ENCODE peak calls at places on chromosomes 1 and 21, in eight cellular contexts. P is brain microvascular endothelial cell, Y is thoracic aorta, K is HL-60, C is cardiac muscle cell, E is AG04450, N is dorsolateral prefrontal cortex, G is upper lobe of right lung. J is an unnamed sample.

GRCh38 chr1:111417755-111418154 is 9.8 kb downstream of the OVGP1 start:
- DNase-seq in C (no peak), E (peak; percentile 50), G (no peak), N (no peak), K (no peak), Y (no peak), P (no peak), J (no peak)

GRCh38 chr1:45325816-45326506 is 734 bp upstream of the HPDL start:
- DNase-seq in P (no peak), E (no peak), K (no peak), C (no peak), Y (no peak), G (no peak), N (no peak), J (no peak)

GRCh38 chr1:182890927-182891610 is 51.9 kb downstream of the DHX9 start:
- DNase-seq in K (no peak), N (no peak), P (no peak), C (no peak), E (no peak), Y (no peak), G (no peak), J (no peak)

GRCh38 chr1:4093856-4094565 is 193.9 kb upstream of the C1orf174 start:
- DNase-seq in P (no peak), N (no peak), Y (no peak), E (no peak), G (peak; percentile 20), C (no peak), K (no peak), J (no peak)

GRCh38 chr1:16631248-16632043 is 18.1 kb upstream of the NBPF1 start:
- DNase-seq in E (no peak), K (no peak), G (peak; percentile 73), N (peak; percentile 23), P (no peak), Y (no peak), C (no peak), J (no peak)

GRCh38 chr1:17351598-17352324 is 20.2 kb upstream of the PADI6 start:
- DNase-seq in K (no peak), Y (no peak), E (no peak), P (no peak), G (no peak), C (no peak), N (no peak), J (no peak)

GRCh38 chr1:26529655-26530539 is at the start of gene RPS6KA1:
- DNase-seq in Y (no peak), P (no peak), E (no peak), K (no peak), G (peak; percentile 89), C (peak; percentile 90), N (peak; percentile 57), J (peak; percentile 71)

GRCh38 chr1:208951908-208952307 is 631.6 kb upstream of the CAMK1G start:
- DNase-seq in Y (no peak), P (no peak), C (no peak), N (no peak), E (no peak), G (no peak), K (no peak), J (no peak)

GRCh38 chr1:225767591-225768540 is 9.8 kb upstream of the SRP9 start:
- DNase-seq in Y (no peak), P (no peak), N (no peak), G (peak; percentile 80), K (no peak), C (no peak), E (peak; percentile 51), J (peak; percentile 33)

GRCh38 chr1:216742625-216743024 is 19.4 kb upstream of the ESRRG start:
- DNase-seq in G (no peak), Y (no peak), N (no peak), C (no peak), K (no peak), E (no peak), P (no peak), J (no peak)

GRCh38 chr1:63262148-63262770 is 60.1 kb upstream of the FOXD3 start:
- DNase-seq in N (no peak), G (no peak), K (no peak), Y (no peak), P (no peak), C (no peak), E (no peak), J (no peak)

GRCh38 chr21:25385912-25386474 is 221.3 kb downstream of the MRPL39 start:
- DNase-seq in K (no peak), N (no peak), E (peak; percentile 47), C (peak; percentile 79), G (no peak), Y (no peak), P (no peak), J (peak; percentile 59)

GRCh38 chr21:28636988-28637691 is 355.5 kb downstream of the LTN1 start:
- DNase-seq in C (no peak), E (peak; percentile 65), N (no peak), Y (no peak), P (peak; percentile 93), G (no peak), K (no peak), J (no peak)

GRCh38 chr21:34670962-34671348 is 2.2 kb downstream of the CLIC6 start:
- DNase-seq in Y (no peak), P (no peak), N (no peak), C (no peak), G (no peak), K (no peak), E (no peak), J (no peak)
- TF ChIP-seq CTCF in Y (no peak), P (no peak), N (no peak), C (no peak), G (no peak), K (no peak), E (peak; percentile 4), J (no peak)

DNA sequence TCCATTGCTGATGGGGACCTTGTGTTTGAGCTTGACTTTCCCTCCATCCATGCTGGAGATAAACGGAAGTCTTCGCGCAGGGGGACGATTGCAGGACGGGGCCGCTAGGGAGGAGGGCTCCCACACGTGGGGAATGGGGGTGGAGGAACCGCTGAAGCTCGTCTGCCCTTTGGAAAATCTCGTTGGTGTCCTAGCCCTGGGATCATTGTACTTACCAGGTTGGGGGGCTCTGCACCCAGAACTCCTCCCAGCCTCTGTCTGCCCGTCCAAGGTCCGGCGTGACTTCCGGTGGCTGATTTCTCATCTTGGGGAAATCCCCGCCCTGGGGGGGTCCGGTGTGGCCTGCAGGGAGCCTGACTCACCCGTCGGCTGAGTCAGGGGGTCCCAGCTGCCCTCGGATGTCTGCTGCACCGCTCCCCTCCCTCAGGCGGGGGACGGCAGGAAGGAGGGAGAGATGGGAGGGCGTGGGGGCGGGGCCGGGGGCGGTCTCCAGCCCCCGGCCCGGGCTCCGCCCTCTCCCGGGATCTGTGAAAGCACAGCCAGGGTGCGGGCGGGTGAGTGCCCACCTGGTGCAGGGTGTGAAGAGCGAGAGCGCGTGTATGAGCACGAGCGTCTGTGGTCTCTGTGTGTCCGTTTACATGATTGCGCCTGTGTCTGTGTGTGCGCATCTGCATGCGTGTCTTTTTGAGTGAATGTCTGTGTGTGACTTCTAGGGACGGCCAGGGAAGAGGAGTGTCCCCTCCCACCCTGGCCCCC is 35.8 kb downstream of the PIK3CD start:
- DNase-seq in Y (peak; percentile 33), E (peak; percentile 53), P (peak; percentile 80), G (peak; percentile 73), N (no peak), K (no peak), C (peak; percentile 76), J (peak; percentile 71)
- H3K27ac ChIP-seq in Y (peak overlapping the region; percentile 43), E (peak overlapping the region; percentile 81), P (peak overlapping the region; percentile 11), G (no peak overlapping the region), N (peak overlapping the region; percentile 2), K (no peak overlapping the region), C (no peak overlapping the region), J (no peak overlapping the region)

GRCh38 chr1:89779541-89779940 is 41.3 kb upstream of the LRRC8D start:
- DNase-seq in C (no peak), P (no peak), N (no peak), G (no peak), E (no peak), K (no peak), Y (no peak), J (no peak)

GRCh38 chr1:89781494-89782126 is 39.2 kb upstream of the LRRC8D start:
- DNase-seq in N (no peak), P (no peak), E (no peak), K (no peak), C (no peak), Y (no peak), G (no peak), J (no peak)

GRCh38 chr1:89786628-89787214 is 34.1 kb upstream of the LRRC8D start:
- DNase-seq in C (no peak), K (no peak), G (no peak), Y (no peak), E (no peak), P (no peak), N (no peak), J (no peak)

GRCh38 chr1:89780721-89781120 is 40.1 kb upstream of the LRRC8D start:
- DNase-seq in P (peak; percentile 31), C (no peak), N (no peak), G (no peak), K (no peak), E (no peak), Y (no peak), J (peak; percentile 75)
- TF ChIP-seq CTCF in P (peak; percentile 48), C (peak; percentile 35), N (peak; percentile 49), G (no peak), K (no peak), E (peak; percentile 57), Y (no peak), J (peak; percentile 67)

GRCh38 chr1:12554521-12555305 is 63.3 kb downstream of the DHRS3 start:
- DNase-seq in Y (no peak), G (peak; percentile 56), C (no peak), E (no peak), P (no peak), N (no peak), K (no peak), J (no peak)

GRCh38 chr1:12553963-12554362 is 64.0 kb downstream of the DHRS3 start:
- DNase-seq in K (no peak), Y (no peak), N (no peak), P (no peak), G (no peak), E (no peak), C (no peak), J (no peak)

GRCh38 chr1:12552951-12553921 is 64.8 kb downstream of the DHRS3 start:
- DNase-seq in C (peak; percentile 77), K (no peak), Y (no peak), N (no peak), G (peak; percentile 58), P (no peak), E (no peak), J (no peak)

GRCh38 chr1:12551584-12551983 is 66.4 kb downstream of the DHRS3 start:
- DNase-seq in Y (no peak), P (no peak), K (no peak), C (no peak), E (no peak), N (no peak), G (no peak), J (no peak)

DNA sequence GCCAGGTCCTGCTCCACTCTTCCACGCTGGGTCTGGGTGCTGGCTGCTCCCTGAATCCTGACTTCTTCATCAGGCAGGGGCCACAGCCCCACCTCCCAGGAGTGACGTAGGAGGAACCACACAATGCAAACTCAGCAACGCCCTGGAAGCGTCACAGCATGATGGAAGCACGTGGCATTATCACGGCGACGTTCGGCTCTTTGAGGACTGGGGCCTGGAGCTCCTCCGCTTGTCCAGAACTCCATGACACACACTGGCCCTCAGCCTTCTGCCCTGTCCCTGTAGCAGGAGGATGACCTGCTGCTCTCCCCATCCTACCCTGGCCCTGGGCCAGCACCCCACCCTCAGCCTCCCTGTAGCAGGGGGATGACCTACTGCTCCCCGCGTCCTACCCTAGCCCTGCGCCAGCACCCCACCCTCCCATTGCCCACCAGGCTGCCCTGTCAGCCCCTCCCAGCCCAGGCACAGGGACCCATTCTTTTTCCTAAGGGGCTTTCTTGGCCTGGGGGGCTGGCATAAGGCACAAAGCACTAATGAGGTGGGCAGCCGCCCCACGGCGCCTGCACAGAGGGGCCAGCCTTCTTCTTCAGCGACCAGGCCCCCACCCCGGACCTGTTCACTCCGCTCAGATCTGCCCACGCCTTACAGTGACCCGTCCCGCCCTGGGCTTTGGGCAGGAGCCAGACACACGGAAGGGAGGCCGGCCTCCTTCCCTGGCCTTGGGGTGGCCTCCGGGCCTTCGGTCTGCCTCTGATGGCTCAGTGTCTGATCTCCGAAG is 65.7 kb downstream of the DHRS3 start:
- DNase-seq in N (no peak), G (peak; percentile 59), C (no peak), P (no peak), Y (no peak), K (no peak), E (no peak), J (no peak)
- H3K27ac ChIP-seq in N (no peak overlapping the region), G (no peak overlapping the region), C (peak overlapping the region; percentile 59), P (no peak overlapping the region), Y (peak overlapping the region; percentile 87), K (no peak overlapping the region), E (no peak overlapping the region), J (no peak overlapping the region)

J was measured in A673.